ENCODE peak calls at places on chromosomes 7 and 10, in five cellular contexts. I is WERI-Rb-1, G is NCI-H1694 treated with DMSO at 0.1 percent for 48 hours, M is NB4, Q is HuH-7. N is an unnamed sample.

GRCh38 chr10:119703903-119704508 is 21.8 kb upstream of the INPP5F start:
- DNase-seq in Q (no peak), G (no peak), M (no peak), I (no peak), N (no peak)

GRCh38 chr10:47099445-47099844 is 188.2 kb downstream of the PTPN20 start:
- DNase-seq in G (no peak), I (no peak), Q (no peak), M (no peak), N (no peak)

GRCh38 chr10:8151086-8151485 is 96.6 kb downstream of the GATA3 start:
- DNase-seq in G (no peak), I (no peak), Q (no peak), M (no peak), N (no peak)

GRCh38 chr7:106377847-106378361 is 93.1 kb upstream of the NAMPT start:
- DNase-seq in M (no peak), Q (no peak), G (no peak), I (no peak), N (no peak)

GRCh38 chr7:7201583-7202374 is 19.4 kb downstream of the C1GALT1 start:
- DNase-seq in M (peak; percentile 22), I (no peak), G (no peak), Q (no peak), N (no peak)

GRCh38 chr10:62231371-62231770 is 37.3 kb downstream of the RTKN2 start:
- DNase-seq in M (no peak), G (no peak), Q (no peak), I (no peak), N (no peak)

GRCh38 chr10:480928-481551 is 208.4 kb downstream of the DIP2C start:
- DNase-seq in Q (no peak), G (peak; percentile 87), M (no peak), I (no peak), N (no peak)

GRCh38 chr10:7819126-7819470 is 793 bp downstream of the TAF3 start:
- DNase-seq in Q (no peak), G (no peak), I (peak; percentile 27), M (peak; percentile 61), N (peak; percentile 61)

GRCh38 chr7:67019562-67020390 is 23.1 kb downstream of the TYW1 start:
- DNase-seq in G (peak; percentile 91), I (peak; percentile 19), M (peak; percentile 62), Q (peak; percentile 49), N (no peak)

GRCh38 chr10:93413252-93413689 is 68.9 kb downstream of the MYOF start:
- DNase-seq in Q (no peak), M (peak; percentile 90), I (no peak), G (no peak), N (no peak)

GRCh38 chr10:99658622-99659030 is 683 bp upstream of the ENTPD7 start:
- DNase-seq in G (no peak), Q (no peak), M (peak; percentile 51), I (peak; percentile 9), N (no peak)

GRCh38 chr10:813286-813685 is 118.2 kb downstream of the LARP4B start:
- DNase-seq in G (no peak), M (no peak), I (no peak), Q (no peak), N (no peak)

GRCh38 chr7:83267141-83267631 is 104.5 kb upstream of the PCLO start:
- DNase-seq in I (no peak), Q (no peak), G (no peak), M (no peak), N (peak; percentile 51)

GRCh38 chr10:129621694-129622093 is 154.7 kb downstream of the MGMT start:
- DNase-seq in G (no peak), M (no peak), Q (no peak), I (no peak), N (no peak)

GRCh38 chr7:128845987-128846386 is 15.8 kb downstream of the FLNC start:
- DNase-seq in M (no peak), I (no peak), Q (no peak), G (no peak), N (no peak)